ENCODE peak calls at places on chromosomes 16 and 17, in four cellular contexts. K is cardiac muscle cell, O is lung, U is upper lobe of right lung. J is an unnamed sample. For H3K9me3, the result is how much of the 10 kb centered on the place peaks cover.

GRCh38 chr17:28488154-28488883 is 14.9 kb downstream of the SLC13A2 start:
- DNase-seq in U (no peak), O (no peak), K (no peak), J (no peak)

GRCh38 chr17:76844485-76844829 is 23.7 kb upstream of the MGAT5B start:
- DNase-seq in U (no peak), K (no peak), O (no peak), J (peak)

GRCh38 chr17:16352303-16352837 is 899 bp downstream of the CENPV start:
- DNase-seq in K (peak), O (no peak), U (peak), J (peak)

GRCh38 chr17:50959341-50959740 is 93.2 kb upstream of the TOB1 start:
- DNase-seq in U (no peak), O (no peak), K (no peak), J (no peak)

GRCh38 chr17:19647697-19648474 is 665 bp upstream of the ALDH3A2 start:
- DNase-seq in K (peak), O (peak), U (peak), J (peak)

GRCh38 chr17:28392491-28392890 is 13.5 kb downstream of the SLC46A1 start:
- DNase-seq in K (no peak), O (no peak), U (no peak), J (no peak)

GRCh38 chr16:54197758-54198157 is 88.8 kb downstream of the IRX3 start:
- DNase-seq in U (no peak), O (no peak), K (no peak), J (no peak)

GRCh38 chr17:57356153-57356721 is 99.9 kb downstream of the MSI2 start:
- DNase-seq in O (no peak), K (no peak), U (no peak), J (no peak)

GRCh38 chr16:52466998-52467397 is 79.9 kb downstream of the TOX3 start:
- DNase-seq in K (no peak), O (no peak), U (no peak), J (peak)

GRCh38 chr17:14699569-14700190 is 398.8 kb downstream of the HS3ST3B1 start:
- DNase-seq in O (no peak), U (no peak), K (no peak), J (no peak)

GRCh38 chr17:76051071-76051467 is 21.2 kb downstream of the SRP68 start:
- DNase-seq in O (no peak), U (no peak), K (no peak), J (no peak)

GRCh38 chr17:82518826-82519810 is at the start of gene FOXK2:
- DNase-seq in U (peak), O (peak), K (peak), J (peak)

GRCh38 chr17:76276069-76276431 is 10.9 kb downstream of the UBALD2 start:
- DNase-seq in K (no peak), O (no peak), U (no peak), J (no peak)

GRCh38 chr17:933168-934083 is 46.1 kb downstream of the NXN start:
- DNase-seq in U (peak), K (peak), O (peak), J (peak)

DNA sequence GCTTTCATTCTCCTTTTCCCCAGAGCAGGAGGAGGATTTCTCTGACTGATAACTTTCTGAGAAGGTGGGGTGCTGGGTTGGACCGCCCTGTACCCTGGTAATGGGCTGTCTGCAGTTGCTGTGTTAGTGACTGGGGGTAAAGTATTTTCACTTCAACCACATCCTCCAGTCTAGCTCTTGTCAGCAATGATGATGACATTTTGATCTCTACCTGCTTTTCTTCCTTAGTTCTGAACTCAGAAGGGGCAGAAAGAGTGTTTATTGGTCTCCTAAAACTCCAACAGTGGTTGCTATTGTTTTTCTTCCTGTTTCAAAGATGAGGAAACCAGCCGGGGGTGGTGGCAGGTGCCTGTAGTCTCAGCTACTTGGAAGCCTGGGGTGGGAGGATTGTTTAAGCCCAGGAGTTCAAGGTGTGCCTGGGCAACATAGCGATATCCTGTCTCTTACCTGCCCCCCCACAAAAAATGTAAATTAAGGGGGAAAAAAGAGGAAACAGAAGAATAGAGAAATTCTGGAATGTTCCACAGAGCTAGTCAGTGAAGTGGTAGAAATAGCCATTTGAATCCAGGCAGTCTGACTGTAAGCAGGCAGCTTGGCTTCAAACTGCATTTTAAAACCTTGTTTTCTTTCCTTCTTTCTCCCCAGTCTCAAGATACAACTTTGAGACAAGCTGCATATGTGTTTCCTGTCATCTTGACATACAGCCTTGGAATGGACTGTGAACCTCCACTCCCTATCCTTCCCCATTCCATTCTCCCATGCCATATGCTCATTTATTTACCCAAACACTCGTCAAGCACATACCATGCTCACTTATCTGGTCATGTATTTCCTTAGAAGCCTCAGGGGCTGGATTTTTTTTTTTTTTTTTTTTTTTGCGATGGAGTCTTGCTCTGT is 3.3 kb upstream of the N4BP1 start:
- DNase-seq in O (no peak), U (no peak), K (no peak), J (no peak)
- H3K9me3 ChIP-seq in O (under half), U (under half), K (under half), J (under half)

DNA sequence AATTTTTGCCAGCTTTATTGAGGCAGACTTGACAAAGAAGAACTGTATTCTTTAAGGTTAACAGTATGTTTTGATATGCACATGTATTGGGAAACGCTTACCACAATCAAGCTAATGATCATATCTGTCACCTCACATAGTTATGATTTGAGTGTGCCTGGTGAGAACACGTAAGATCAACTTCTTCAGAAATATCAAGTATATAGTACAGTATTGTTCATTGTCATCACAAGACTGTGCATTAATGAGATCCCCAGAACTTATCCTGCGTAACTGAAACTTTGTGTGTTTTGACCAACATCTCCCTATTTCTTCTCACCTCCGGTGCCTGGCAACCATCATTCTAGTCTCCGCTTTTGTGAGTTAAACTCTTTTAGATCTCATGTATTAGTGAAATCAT is 756.4 kb upstream of the EEF2KMT start:
- DNase-seq in U (no peak), K (no peak), O (no peak), J (no peak)
- H3K9me3 ChIP-seq in U (under half), K (under half), O (under half), J (under half)

GRCh38 chr16:3295783-3296182 is 9.4 kb downstream of the TIGD7 start:
- DNase-seq in K (no peak), U (no peak), O (no peak), J (no peak)

GRCh38 chr16:3295209-3295608 is 10.0 kb downstream of the TIGD7 start:
- DNase-seq in O (no peak), K (no peak), U (no peak), J (no peak)

GRCh38 chr16:3289998-3290673 is 6.8 kb downstream of the ZNF263 start:
- DNase-seq in O (no peak), U (no peak), K (no peak), J (no peak)

GRCh38 chr16:3292604-3293003 is 9.3 kb downstream of the ZNF263 start:
- DNase-seq in U (no peak), O (no peak), K (no peak), J (no peak)
- H3K9me3 ChIP-seq in U (half or more), O (half or more), K (under half), J (half or more)

DNA sequence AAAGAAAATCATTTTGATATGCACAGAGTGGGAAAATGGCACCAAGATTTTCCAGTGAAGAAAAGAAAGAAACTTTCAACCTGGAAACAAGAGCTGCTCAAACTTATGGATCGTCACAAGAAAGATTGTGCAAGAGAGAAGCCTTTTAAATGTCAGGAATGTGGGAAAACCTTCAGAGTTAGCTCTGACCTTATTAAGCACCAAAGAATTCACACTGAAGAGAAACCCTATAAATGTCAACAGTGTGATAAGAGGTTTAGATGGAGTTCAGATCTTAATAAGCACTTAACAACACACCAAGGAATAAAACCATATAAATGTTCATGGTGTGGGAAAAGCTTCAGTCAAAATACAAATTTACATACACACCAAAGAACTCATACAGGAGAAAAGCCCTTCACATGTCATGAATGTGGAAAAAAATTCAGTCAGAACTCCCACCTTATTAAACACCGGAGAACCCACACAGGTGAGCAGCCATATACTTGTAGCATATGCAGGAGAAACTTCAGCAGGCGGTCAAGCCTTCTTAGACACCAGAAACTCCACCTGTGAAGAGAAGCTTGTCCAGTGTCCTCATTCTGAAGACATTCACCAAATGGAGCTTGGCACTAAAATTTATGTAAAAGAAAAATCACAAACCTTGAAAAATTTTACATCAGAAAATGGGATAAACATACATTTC is 12.2 kb downstream of the ZNF75A start:
- DNase-seq in U (no peak), K (no peak), O (no peak), J (no peak)
- H3K9me3 ChIP-seq in U (half or more), K (under half), O (half or more), J (half or more)